ENCODE peak calls at places on chromosomes 13 and 19, in seven cellular contexts. T is astrocyte of the spinal cord; K is EH; V is B cell; R is Daoy; B is NAMALWA; O is activated T-helper 9 cell treated with anti-CD3 and anti-CD28 coated beads, Interleukin-2, amount 50 U/mL, for 16 hours. I is an unnamed sample.

GRCh38 chr13:106796280-106797047 is 228.5 kb upstream of the ARGLU1 start:
- DNase-seq in K (no peak), O (no peak), B (no peak), R (no peak), V (no peak), T (no peak), I (no peak)

GRCh38 chr19:30226464-30227070 is 145.6 kb upstream of the ZNF536 start:
- DNase-seq in K (no peak), O (no peak), V (no peak), R (peak; percentile 84), T (no peak), B (no peak), I (no peak)

GRCh38 chr13:52348983-52349780 is 56.8 kb downstream of the THSD1 start:
- DNase-seq in T (peak; percentile 57), R (peak; percentile 82), K (peak; percentile 80), V (no peak), B (no peak), O (no peak), I (peak; percentile 62)

GRCh38 chr13:109576331-109576813 is 210.0 kb downstream of the IRS2 start:
- DNase-seq in K (no peak), O (no peak), T (peak; percentile 5), B (no peak), V (no peak), R (no peak), I (no peak)

GRCh38 chr19:55406869-55407624 is 541 bp downstream of the UBE2S start:
- DNase-seq in T (peak; percentile 25), O (no peak), K (peak; percentile 55), V (peak; percentile 67), R (peak; percentile 37), B (peak; percentile 43), I (peak; percentile 48)

GRCh38 chr19:38690832-38691231 is 43.4 kb downstream of the ACTN4 start:
- DNase-seq in T (no peak), R (peak; percentile 18), V (no peak), B (no peak), K (peak; percentile 31), O (no peak), I (no peak)

GRCh38 chr13:99275093-99275469 is 16.9 kb upstream of the GPR18 start:
- DNase-seq in T (peak; percentile 87), B (no peak), V (no peak), O (no peak), K (peak; percentile 66), R (peak; percentile 25), I (peak; percentile 74)

GRCh38 chr13:113041293-113041690 is 64.3 kb upstream of the F7 start:
- DNase-seq in R (no peak), V (no peak), K (no peak), B (no peak), O (no peak), T (no peak), I (no peak)

GRCh38 chr13:26853272-26853818 is 92.8 kb upstream of the GPR12 start:
- DNase-seq in V (no peak), O (no peak), R (no peak), K (no peak), T (no peak), B (no peak), I (no peak)

GRCh38 chr19:5292453-5292842 is 48.2 kb downstream of the PTPRS start:
- DNase-seq in T (no peak), B (no peak), R (no peak), K (no peak), O (no peak), V (peak; percentile 77), I (no peak)

GRCh38 chr19:10136936-10137335 is 17.2 kb upstream of the EIF3G start:
- DNase-seq in R (no peak), V (no peak), K (no peak), T (no peak), O (no peak), B (no peak), I (no peak)

GRCh38 chr13:23696610-23697009 is 126.4 kb downstream of the TNFRSF19 start:
- DNase-seq in B (no peak), V (no peak), R (no peak), K (no peak), T (no peak), O (no peak), I (no peak)

GRCh38 chr19:53927745-53928144 is 18.7 kb downstream of the CACNG7 start:
- DNase-seq in T (peak; percentile 54), O (no peak), K (peak; percentile 60), R (peak; percentile 79), B (peak; percentile 59), V (no peak), I (peak; percentile 86)

GRCh38 chr19:18941628-18942354 is 774 bp upstream of the HOMER3 start:
- DNase-seq in R (no peak), B (no peak), V (peak; percentile 31), O (no peak), K (no peak), T (no peak), I (peak; percentile 17)

GRCh38 chr13:98348476-98348875 is 171.4 kb upstream of the RNF113B start:
- DNase-seq in K (no peak), B (no peak), R (no peak), V (no peak), T (no peak), O (no peak), I (no peak)

GRCh38 chr19:55101261-55101660 is 16.2 kb downstream of the PPP1R12C start:
- DNase-seq in K (no peak), T (no peak), B (no peak), O (no peak), V (peak; percentile 13), R (no peak), I (no peak)

GRCh38 chr13:88429862-88430261 is 758.7 kb downstream of the SLITRK5 start:
- DNase-seq in O (no peak), R (no peak), B (no peak), K (no peak), T (no peak), V (no peak), I (no peak)

GRCh38 chr19:40605201-40605971 is 4.2 kb downstream of the LTBP4 start:
- DNase-seq in V (peak; percentile 90), B (peak; percentile 94), O (peak; percentile 75), K (peak; percentile 62), R (peak; percentile 92), T (peak; percentile 63), I (peak; percentile 62)

GRCh38 chr19:8456064-8456463 is 11.3 kb downstream of the HNRNPM start:
- DNase-seq in V (no peak), T (no peak), B (no peak), O (no peak), K (no peak), R (no peak), I (no peak)

GRCh38 chr13:51269039-51269438 is 46.8 kb downstream of the FAM124A start:
- DNase-seq in R (no peak), V (no peak), T (peak; percentile 50), B (no peak), O (no peak), K (peak; percentile 75), I (peak; percentile 75)

GRCh38 chr19:4399871-4400768 is at the start of gene SH3GL1:
- DNase-seq in T (peak; percentile 92), K (peak; percentile 85), B (peak; percentile 91), O (peak; percentile 88), V (peak; percentile 95), R (peak; percentile 93), I (peak; percentile 94)